ENCODE peak calls at places on chromosomes 5 and 9, in eight cellular contexts. U is NCI-H2029 treated with DMSO at 0.1 percent for 48 hours, M is dorsolateral prefrontal cortex, B is amniotic stem cell, Q is T1000, H is body of pancreas, O is Right ventricle myocardium superior, S is foreskin fibroblast. Y is an unnamed sample.

GRCh38 chr5:1460054-1460682 is 14.9 kb upstream of the SLC6A3 start:
- DNase-seq in U (no peak), M (peak), B (no peak), Q (no peak), H (no peak), O (peak), S (no peak), Y (no peak)

GRCh38 chr5:112159435-112159834 is 259.6 kb downstream of the EPB41L4A start:
- DNase-seq in U (no peak), M (no peak), B (no peak), Q (no peak), H (no peak), O (peak), S (no peak), Y (no peak)

GRCh38 chr5:57447656-57448055 is 35.0 kb downstream of the ACTBL2 start:
- DNase-seq in U (no peak), M (no peak), B (no peak), Q (no peak), H (no peak), O (no peak), S (no peak), Y (no peak)

GRCh38 chr5:96781031-96781733 is 26.6 kb downstream of the ERAP1 start:
- DNase-seq in U (no peak), M (no peak), B (no peak), Q (no peak), H (no peak), O (no peak), S (peak), Y (peak)

GRCh38 chr9:133658442-133659431 is 22.6 kb downstream of the DBH start:
- DNase-seq in U (no peak), M (no peak), B (no peak), Q (peak), H (peak), O (peak), S (peak), Y (peak)

GRCh38 chr5:54007822-54008777 is 302.3 kb downstream of the ARL15 start:
- DNase-seq in U (no peak), M (no peak), B (peak), Q (no peak), H (peak), O (no peak), S (no peak), Y (no peak)

GRCh38 chr9:16514131-16514530 is 356.3 kb downstream of the BNC2 start:
- DNase-seq in U (no peak), M (no peak), B (no peak), Q (no peak), H (no peak), O (no peak), S (no peak), Y (no peak)

GRCh38 chr5:72561407-72561972 is 54.3 kb upstream of the ZNF366 start:
- DNase-seq in U (no peak), M (no peak), B (no peak), Q (no peak), H (no peak), O (no peak), S (no peak), Y (no peak)

GRCh38 chr5:150549735-150550134 is 41.8 kb downstream of the NDST1 start:
- DNase-seq in U (no peak), M (no peak), B (no peak), Q (no peak), H (no peak), O (no peak), S (no peak), Y (no peak)